ENCODE peak calls at places on chromosomes 13 and 19, in nine cellular contexts. One of them, this sample, is unnamed. For H3K9me3, the result is how much of the 10 kb centered on the place peaks cover.

GRCh38 chr19:11414544-11414943 is 4.6 kb downstream of the RGL3 start:
- DNase-seq in upper lobe of right lung: no peak
- DNase-seq in transverse colon: no peak
- DNase-seq in A673: peak
- DNase-seq in HAP-1: peak
- DNase-seq in esophagus squamous epithelium: no peak
- DNase-seq in neural progenitor cell: no peak
- DNase-seq in ascending aorta: no peak
- DNase-seq in CD4-positive, CD25-positive, alpha-beta regulatory T cell: no peak
- DNase-seq in this sample: no peak

GRCh38 chr13:43079392-43079931 is 56.1 kb downstream of the DNAJC15 start:
- DNase-seq in upper lobe of right lung: no peak
- DNase-seq in transverse colon: no peak
- DNase-seq in A673: no peak
- DNase-seq in HAP-1: no peak
- DNase-seq in esophagus squamous epithelium: no peak
- DNase-seq in neural progenitor cell: no peak
- DNase-seq in ascending aorta: no peak
- DNase-seq in CD4-positive, CD25-positive, alpha-beta regulatory T cell: no peak
- DNase-seq in this sample: no peak

GRCh38 chr13:22517544-22517943 is 663.2 kb upstream of the SGCG start:
- DNase-seq in upper lobe of right lung: no peak
- DNase-seq in transverse colon: no peak
- DNase-seq in A673: no peak
- DNase-seq in HAP-1: no peak
- DNase-seq in esophagus squamous epithelium: no peak
- DNase-seq in neural progenitor cell: peak
- DNase-seq in ascending aorta: no peak
- DNase-seq in CD4-positive, CD25-positive, alpha-beta regulatory T cell: no peak
- DNase-seq in this sample: no peak

GRCh38 chr13:33014291-33014690 is 1.9 kb upstream of the KL start:
- DNase-seq in upper lobe of right lung: no peak
- DNase-seq in transverse colon: no peak
- DNase-seq in A673: no peak
- DNase-seq in HAP-1: no peak
- DNase-seq in esophagus squamous epithelium: no peak
- DNase-seq in neural progenitor cell: no peak
- DNase-seq in ascending aorta: no peak
- DNase-seq in CD4-positive, CD25-positive, alpha-beta regulatory T cell: no peak
- DNase-seq in this sample: no peak

GRCh38 chr19:6718111-6718740 is 2.2 kb downstream of the C3 start:
- DNase-seq in upper lobe of right lung: no peak
- DNase-seq in transverse colon: no peak
- DNase-seq in A673: no peak
- DNase-seq in HAP-1: peak
- DNase-seq in esophagus squamous epithelium: no peak
- DNase-seq in neural progenitor cell: no peak
- DNase-seq in ascending aorta: no peak
- DNase-seq in CD4-positive, CD25-positive, alpha-beta regulatory T cell: no peak
- DNase-seq in this sample: no peak

GRCh38 chr13:44541601-44542000 is 34.5 kb downstream of the TSC22D1 start:
- DNase-seq in upper lobe of right lung: no peak
- DNase-seq in transverse colon: no peak
- DNase-seq in A673: no peak
- DNase-seq in HAP-1: peak
- DNase-seq in esophagus squamous epithelium: no peak
- DNase-seq in neural progenitor cell: peak
- DNase-seq in ascending aorta: no peak
- DNase-seq in CD4-positive, CD25-positive, alpha-beta regulatory T cell: no peak
- DNase-seq in this sample: no peak

GRCh38 chr13:101785858-101786257 is 333.4 kb downstream of the ITGBL1 start:
- DNase-seq in upper lobe of right lung: no peak
- DNase-seq in transverse colon: no peak
- DNase-seq in A673: peak
- DNase-seq in HAP-1: no peak
- DNase-seq in esophagus squamous epithelium: no peak
- DNase-seq in neural progenitor cell: peak
- DNase-seq in ascending aorta: no peak
- DNase-seq in CD4-positive, CD25-positive, alpha-beta regulatory T cell: no peak
- DNase-seq in this sample: no peak

GRCh38 chr19:41352609-41353465 is 885 bp downstream of the TGFB1 start:
- DNase-seq in upper lobe of right lung: peak
- DNase-seq in transverse colon: peak
- DNase-seq in A673: peak
- DNase-seq in HAP-1: no peak
- DNase-seq in esophagus squamous epithelium: no peak
- DNase-seq in neural progenitor cell: peak
- DNase-seq in ascending aorta: peak
- DNase-seq in CD4-positive, CD25-positive, alpha-beta regulatory T cell: peak
- DNase-seq in this sample: peak

GRCh38 chr19:6229216-6229913 is 50.4 kb downstream of the MLLT1 start:
- DNase-seq in upper lobe of right lung: peak
- DNase-seq in transverse colon: no peak
- DNase-seq in A673: no peak
- DNase-seq in HAP-1: no peak
- DNase-seq in esophagus squamous epithelium: no peak
- DNase-seq in neural progenitor cell: no peak
- DNase-seq in ascending aorta: no peak
- DNase-seq in CD4-positive, CD25-positive, alpha-beta regulatory T cell: no peak
- DNase-seq in this sample: no peak

GRCh38 chr13:82092312-82092711 is 1751.4 kb upstream of the SPRY2 start:
- DNase-seq in upper lobe of right lung: no peak
- DNase-seq in transverse colon: no peak
- DNase-seq in A673: no peak
- DNase-seq in HAP-1: no peak
- DNase-seq in esophagus squamous epithelium: no peak
- DNase-seq in neural progenitor cell: no peak
- DNase-seq in ascending aorta: no peak
- DNase-seq in CD4-positive, CD25-positive, alpha-beta regulatory T cell: no peak
- DNase-seq in this sample: no peak

GRCh38 chr13:40818926-40819325 is 29.5 kb downstream of the SLC25A15 start:
- DNase-seq in upper lobe of right lung: no peak
- DNase-seq in transverse colon: no peak
- DNase-seq in A673: no peak
- DNase-seq in HAP-1: no peak
- DNase-seq in esophagus squamous epithelium: no peak
- DNase-seq in neural progenitor cell: no peak
- DNase-seq in ascending aorta: no peak
- DNase-seq in CD4-positive, CD25-positive, alpha-beta regulatory T cell: no peak
- DNase-seq in this sample: no peak

GRCh38 chr19:49746206-49746958 is 16.7 kb downstream of the TSKS start:
- DNase-seq in upper lobe of right lung: peak
- DNase-seq in transverse colon: peak
- DNase-seq in A673: peak
- DNase-seq in HAP-1: no peak
- DNase-seq in esophagus squamous epithelium: no peak
- DNase-seq in neural progenitor cell: peak
- DNase-seq in ascending aorta: peak
- DNase-seq in CD4-positive, CD25-positive, alpha-beta regulatory T cell: peak
- DNase-seq in this sample: peak

GRCh38 chr19:13082192-13083007 is 20.3 kb downstream of the LYL1 start:
- DNase-seq in upper lobe of right lung: no peak
- DNase-seq in transverse colon: no peak
- DNase-seq in A673: peak
- DNase-seq in HAP-1: no peak
- DNase-seq in esophagus squamous epithelium: no peak
- DNase-seq in neural progenitor cell: peak
- DNase-seq in ascending aorta: no peak
- DNase-seq in CD4-positive, CD25-positive, alpha-beta regulatory T cell: no peak
- DNase-seq in this sample: no peak

GRCh38 chr19:6458695-6459355 is 767 bp downstream of the SLC25A23 start:
- DNase-seq in upper lobe of right lung: no peak
- DNase-seq in transverse colon: peak
- DNase-seq in A673: no peak
- DNase-seq in HAP-1: no peak
- DNase-seq in esophagus squamous epithelium: no peak
- DNase-seq in neural progenitor cell: peak
- DNase-seq in ascending aorta: no peak
- DNase-seq in CD4-positive, CD25-positive, alpha-beta regulatory T cell: no peak
- DNase-seq in this sample: no peak

GRCh38 chr19:41701401-41702075 is 6.9 kb upstream of the CEACAM5 start:
- DNase-seq in upper lobe of right lung: peak
- DNase-seq in transverse colon: peak
- DNase-seq in A673: peak
- DNase-seq in HAP-1: no peak
- DNase-seq in esophagus squamous epithelium: no peak
- DNase-seq in neural progenitor cell: no peak
- DNase-seq in ascending aorta: peak
- DNase-seq in CD4-positive, CD25-positive, alpha-beta regulatory T cell: no peak
- DNase-seq in this sample: no peak

GRCh38 chr13:94480672-94481145 is 1.2 kb upstream of the DCT start:
- DNase-seq in upper lobe of right lung: no peak
- DNase-seq in transverse colon: no peak
- DNase-seq in A673: no peak
- DNase-seq in HAP-1: no peak
- DNase-seq in esophagus squamous epithelium: no peak
- DNase-seq in neural progenitor cell: no peak
- DNase-seq in ascending aorta: no peak
- DNase-seq in CD4-positive, CD25-positive, alpha-beta regulatory T cell: no peak
- DNase-seq in this sample: no peak

GRCh38 chr13:38743499-38743898 is 56.6 kb downstream of the FREM2 start:
- DNase-seq in upper lobe of right lung: no peak
- DNase-seq in transverse colon: no peak
- DNase-seq in A673: no peak
- DNase-seq in HAP-1: peak
- DNase-seq in esophagus squamous epithelium: no peak
- DNase-seq in neural progenitor cell: peak
- DNase-seq in ascending aorta: no peak
- DNase-seq in CD4-positive, CD25-positive, alpha-beta regulatory T cell: no peak
- DNase-seq in this sample: no peak

GRCh38 chr13:109684836-109685602 is 101.4 kb downstream of the IRS2 start:
- DNase-seq in upper lobe of right lung: no peak
- DNase-seq in transverse colon: peak
- DNase-seq in A673: peak
- DNase-seq in HAP-1: no peak
- DNase-seq in esophagus squamous epithelium: no peak
- DNase-seq in neural progenitor cell: no peak
- DNase-seq in ascending aorta: no peak
- DNase-seq in CD4-positive, CD25-positive, alpha-beta regulatory T cell: no peak
- DNase-seq in this sample: no peak

GRCh38 chr19:1717200-1717969 is 35.9 kb upstream of the ONECUT3 start:
- DNase-seq in upper lobe of right lung: no peak
- DNase-seq in transverse colon: no peak
- DNase-seq in A673: no peak
- DNase-seq in HAP-1: no peak
- DNase-seq in esophagus squamous epithelium: no peak
- DNase-seq in neural progenitor cell: no peak
- DNase-seq in ascending aorta: no peak
- DNase-seq in CD4-positive, CD25-positive, alpha-beta regulatory T cell: no peak
- DNase-seq in this sample: no peak

GRCh38 chr19:15776991-15777787 is 10.3 kb upstream of the OR10H5 start:
- DNase-seq in upper lobe of right lung: peak
- DNase-seq in transverse colon: no peak
- DNase-seq in A673: no peak
- DNase-seq in HAP-1: no peak
- DNase-seq in esophagus squamous epithelium: no peak
- DNase-seq in neural progenitor cell: no peak
- DNase-seq in ascending aorta: no peak
- DNase-seq in CD4-positive, CD25-positive, alpha-beta regulatory T cell: no peak
- DNase-seq in this sample: no peak

GRCh38 chr19:43905897-43906296 is 29.2 kb downstream of the ZNF45 start:
- DNase-seq in upper lobe of right lung: no peak
- DNase-seq in transverse colon: no peak
- DNase-seq in A673: no peak
- DNase-seq in HAP-1: no peak
- DNase-seq in esophagus squamous epithelium: no peak
- DNase-seq in neural progenitor cell: no peak
- DNase-seq in ascending aorta: no peak
- DNase-seq in CD4-positive, CD25-positive, alpha-beta regulatory T cell: no peak
- DNase-seq in this sample: no peak
- H3K9me3 ChIP-seq in upper lobe of right lung: half or more
- H3K9me3 ChIP-seq in transverse colon: under half
- H3K9me3 ChIP-seq in A673: under half
- H3K9me3 ChIP-seq in HAP-1: under half
- H3K9me3 ChIP-seq in esophagus squamous epithelium: half or more
- H3K9me3 ChIP-seq in neural progenitor cell: under half
- H3K9me3 ChIP-seq in ascending aorta: half or more
- H3K9me3 ChIP-seq in CD4-positive, CD25-positive, alpha-beta regulatory T cell: half or more
- H3K9me3 ChIP-seq in this sample: under half

GRCh38 chr19:52716578-52716977 is 18.3 kb downstream of the ZNF611 start:
- DNase-seq in upper lobe of right lung: no peak
- DNase-seq in transverse colon: no peak
- DNase-seq in A673: no peak
- DNase-seq in HAP-1: peak
- DNase-seq in esophagus squamous epithelium: no peak
- DNase-seq in neural progenitor cell: peak
- DNase-seq in ascending aorta: no peak
- DNase-seq in CD4-positive, CD25-positive, alpha-beta regulatory T cell: no peak
- DNase-seq in this sample: no peak

GRCh38 chr19:52724701-52725514 is 9.9 kb downstream of the ZNF611 start:
- DNase-seq in upper lobe of right lung: no peak
- DNase-seq in transverse colon: no peak
- DNase-seq in A673: no peak
- DNase-seq in HAP-1: no peak
- DNase-seq in esophagus squamous epithelium: no peak
- DNase-seq in neural progenitor cell: no peak
- DNase-seq in ascending aorta: no peak
- DNase-seq in CD4-positive, CD25-positive, alpha-beta regulatory T cell: no peak
- DNase-seq in this sample: no peak

GRCh38 chr19:52725528-52725961 is 9.3 kb downstream of the ZNF611 start:
- DNase-seq in upper lobe of right lung: no peak
- DNase-seq in transverse colon: no peak
- DNase-seq in A673: no peak
- DNase-seq in HAP-1: no peak
- DNase-seq in esophagus squamous epithelium: no peak
- DNase-seq in neural progenitor cell: no peak
- DNase-seq in ascending aorta: no peak
- DNase-seq in CD4-positive, CD25-positive, alpha-beta regulatory T cell: no peak
- DNase-seq in this sample: no peak

GRCh38 chr19:52722062-52723005 is 12.5 kb downstream of the ZNF611 start:
- DNase-seq in upper lobe of right lung: no peak
- DNase-seq in transverse colon: no peak
- DNase-seq in A673: no peak
- DNase-seq in HAP-1: no peak
- DNase-seq in esophagus squamous epithelium: no peak
- DNase-seq in neural progenitor cell: no peak
- DNase-seq in ascending aorta: no peak
- DNase-seq in CD4-positive, CD25-positive, alpha-beta regulatory T cell: no peak
- DNase-seq in this sample: no peak
- H3K9me3 ChIP-seq in upper lobe of right lung: under half
- H3K9me3 ChIP-seq in transverse colon: under half
- H3K9me3 ChIP-seq in A673: under half
- H3K9me3 ChIP-seq in HAP-1: under half
- H3K9me3 ChIP-seq in esophagus squamous epithelium: under half
- H3K9me3 ChIP-seq in neural progenitor cell: under half
- H3K9me3 ChIP-seq in ascending aorta: under half
- H3K9me3 ChIP-seq in CD4-positive, CD25-positive, alpha-beta regulatory T cell: under half
- H3K9me3 ChIP-seq in this sample: under half

GRCh38 chr19:20640023-20640422 is 21.3 kb downstream of the ZNF626 start:
- DNase-seq in upper lobe of right lung: no peak
- DNase-seq in transverse colon: no peak
- DNase-seq in A673: no peak
- DNase-seq in HAP-1: no peak
- DNase-seq in esophagus squamous epithelium: no peak
- DNase-seq in neural progenitor cell: no peak
- DNase-seq in ascending aorta: no peak
- DNase-seq in CD4-positive, CD25-positive, alpha-beta regulatory T cell: no peak
- DNase-seq in this sample: no peak
- H3K9me3 ChIP-seq in upper lobe of right lung: under half
- H3K9me3 ChIP-seq in transverse colon: under half
- H3K9me3 ChIP-seq in A673: under half
- H3K9me3 ChIP-seq in HAP-1: under half
- H3K9me3 ChIP-seq in esophagus squamous epithelium: half or more
- H3K9me3 ChIP-seq in neural progenitor cell: under half
- H3K9me3 ChIP-seq in ascending aorta: half or more
- H3K9me3 ChIP-seq in CD4-positive, CD25-positive, alpha-beta regulatory T cell: half or more
- H3K9me3 ChIP-seq in this sample: under half

GRCh38 chr19:23346696-23347095 is 48.6 kb downstream of the ZNF91 start:
- DNase-seq in upper lobe of right lung: no peak
- DNase-seq in transverse colon: no peak
- DNase-seq in A673: no peak
- DNase-seq in HAP-1: no peak
- DNase-seq in esophagus squamous epithelium: no peak
- DNase-seq in neural progenitor cell: no peak
- DNase-seq in ascending aorta: no peak
- DNase-seq in CD4-positive, CD25-positive, alpha-beta regulatory T cell: no peak
- DNase-seq in this sample: no peak
- H3K9me3 ChIP-seq in upper lobe of right lung: half or more
- H3K9me3 ChIP-seq in transverse colon: half or more
- H3K9me3 ChIP-seq in A673: half or more
- H3K9me3 ChIP-seq in HAP-1: under half
- H3K9me3 ChIP-seq in esophagus squamous epithelium: half or more
- H3K9me3 ChIP-seq in neural progenitor cell: under half
- H3K9me3 ChIP-seq in ascending aorta: half or more
- H3K9me3 ChIP-seq in CD4-positive, CD25-positive, alpha-beta regulatory T cell: half or more
- H3K9me3 ChIP-seq in this sample: under half